ENCODE peak calls at places on chromosomes 7 and 10, in six cellular contexts. One of them, this sample, is unnamed.

GRCh38 chr10:37304036-37304435 is 178.6 kb downstream of the ANKRD30A start:
- DNase-seq in fibroblast of the aortic adventitia: no peak
- DNase-seq in IMR-90: no peak
- DNase-seq in left ventricle myocardium inferior: no peak
- DNase-seq in neural progenitor cell: no peak
- DNase-seq in fibroblast of lung: no peak
- DNase-seq in this sample: no peak

GRCh38 chr7:42730621-42731020 is 181.2 kb downstream of the C7orf25 start:
- DNase-seq in fibroblast of the aortic adventitia: peak
- DNase-seq in IMR-90: no peak
- DNase-seq in left ventricle myocardium inferior: no peak
- DNase-seq in neural progenitor cell: no peak
- DNase-seq in fibroblast of lung: no peak
- DNase-seq in this sample: no peak

GRCh38 chr10:44242826-44243225 is 142.1 kb downstream of the CXCL12 start:
- DNase-seq in fibroblast of the aortic adventitia: no peak
- DNase-seq in IMR-90: no peak
- DNase-seq in left ventricle myocardium inferior: no peak
- DNase-seq in neural progenitor cell: no peak
- DNase-seq in fibroblast of lung: peak
- DNase-seq in this sample: no peak

GRCh38 chr10:128030498-128031072 is 95.6 kb downstream of the MKI67 start:
- DNase-seq in fibroblast of the aortic adventitia: no peak
- DNase-seq in IMR-90: no peak
- DNase-seq in left ventricle myocardium inferior: no peak
- DNase-seq in neural progenitor cell: no peak
- DNase-seq in fibroblast of lung: no peak
- DNase-seq in this sample: no peak

GRCh38 chr7:106604303-106604918 is 56.5 kb downstream of the CCDC71L start:
- DNase-seq in fibroblast of the aortic adventitia: no peak
- DNase-seq in IMR-90: no peak
- DNase-seq in left ventricle myocardium inferior: no peak
- DNase-seq in neural progenitor cell: no peak
- DNase-seq in fibroblast of lung: no peak
- DNase-seq in this sample: peak

GRCh38 chr10:65742851-65743250 is 1183.0 kb upstream of the LRRTM3 start:
- DNase-seq in fibroblast of the aortic adventitia: no peak
- DNase-seq in IMR-90: no peak
- DNase-seq in left ventricle myocardium inferior: no peak
- DNase-seq in neural progenitor cell: no peak
- DNase-seq in fibroblast of lung: no peak
- DNase-seq in this sample: no peak

GRCh38 chr7:44700322-44700721 is 48.3 kb upstream of the ZMIZ2 start:
- DNase-seq in fibroblast of the aortic adventitia: no peak
- DNase-seq in IMR-90: no peak
- DNase-seq in left ventricle myocardium inferior: no peak
- DNase-seq in neural progenitor cell: no peak
- DNase-seq in fibroblast of lung: no peak
- DNase-seq in this sample: no peak

GRCh38 chr7:127907638-127908040 is 123.6 kb downstream of the LRRC4 start:
- DNase-seq in fibroblast of the aortic adventitia: no peak
- DNase-seq in IMR-90: peak
- DNase-seq in left ventricle myocardium inferior: no peak
- DNase-seq in neural progenitor cell: no peak
- DNase-seq in fibroblast of lung: peak
- DNase-seq in this sample: peak

GRCh38 chr10:62647375-62648092 is 157.0 kb upstream of the ADO start:
- DNase-seq in fibroblast of the aortic adventitia: no peak
- DNase-seq in IMR-90: no peak
- DNase-seq in left ventricle myocardium inferior: no peak
- DNase-seq in neural progenitor cell: no peak
- DNase-seq in fibroblast of lung: no peak
- DNase-seq in this sample: no peak

GRCh38 chr7:112985377-112985987 is 101.1 kb downstream of the GPR85 start:
- DNase-seq in fibroblast of the aortic adventitia: peak
- DNase-seq in IMR-90: peak
- DNase-seq in left ventricle myocardium inferior: no peak
- DNase-seq in neural progenitor cell: peak
- DNase-seq in fibroblast of lung: peak
- DNase-seq in this sample: peak

GRCh38 chr10:128047991-128048826 is 78.0 kb downstream of the MKI67 start:
- DNase-seq in fibroblast of the aortic adventitia: peak
- DNase-seq in IMR-90: peak
- DNase-seq in left ventricle myocardium inferior: no peak
- DNase-seq in neural progenitor cell: no peak
- DNase-seq in fibroblast of lung: peak
- DNase-seq in this sample: peak

GRCh38 chr7:96328016-96328415 is 6.1 kb upstream of the SLC25A13 start:
- DNase-seq in fibroblast of the aortic adventitia: no peak
- DNase-seq in IMR-90: no peak
- DNase-seq in left ventricle myocardium inferior: no peak
- DNase-seq in neural progenitor cell: no peak
- DNase-seq in fibroblast of lung: no peak
- DNase-seq in this sample: no peak

GRCh38 chr10:64430690-64431323 is 909.6 kb downstream of the REEP3 start:
- DNase-seq in fibroblast of the aortic adventitia: no peak
- DNase-seq in IMR-90: no peak
- DNase-seq in left ventricle myocardium inferior: no peak
- DNase-seq in neural progenitor cell: peak
- DNase-seq in fibroblast of lung: no peak
- DNase-seq in this sample: peak

GRCh38 chr7:95628831-95629439 is 32.6 kb upstream of the PDK4 start:
- DNase-seq in fibroblast of the aortic adventitia: peak
- DNase-seq in IMR-90: peak
- DNase-seq in left ventricle myocardium inferior: no peak
- DNase-seq in neural progenitor cell: no peak
- DNase-seq in fibroblast of lung: no peak
- DNase-seq in this sample: peak

GRCh38 chr10:20892011-20892585 is 5.0 kb downstream of the NEBL start:
- DNase-seq in fibroblast of the aortic adventitia: no peak
- DNase-seq in IMR-90: no peak
- DNase-seq in left ventricle myocardium inferior: peak
- DNase-seq in neural progenitor cell: no peak
- DNase-seq in fibroblast of lung: peak
- DNase-seq in this sample: peak

GRCh38 chr10:86685893-86686632 is 17.8 kb downstream of the LDB3 start:
- DNase-seq in fibroblast of the aortic adventitia: no peak
- DNase-seq in IMR-90: no peak
- DNase-seq in left ventricle myocardium inferior: no peak
- DNase-seq in neural progenitor cell: no peak
- DNase-seq in fibroblast of lung: no peak
- DNase-seq in this sample: no peak

GRCh38 chr10:86685416-86685815 is 17.1 kb downstream of the LDB3 start:
- DNase-seq in fibroblast of the aortic adventitia: no peak
- DNase-seq in IMR-90: no peak
- DNase-seq in left ventricle myocardium inferior: no peak
- DNase-seq in neural progenitor cell: no peak
- DNase-seq in fibroblast of lung: no peak
- DNase-seq in this sample: no peak

GRCh38 chr10:86682675-86683074 is 14.4 kb downstream of the LDB3 start:
- DNase-seq in fibroblast of the aortic adventitia: no peak
- DNase-seq in IMR-90: no peak
- DNase-seq in left ventricle myocardium inferior: no peak
- DNase-seq in neural progenitor cell: no peak
- DNase-seq in fibroblast of lung: no peak
- DNase-seq in this sample: no peak

GRCh38 chr10:86681722-86682386 is 13.5 kb downstream of the LDB3 start:
- DNase-seq in fibroblast of the aortic adventitia: no peak
- DNase-seq in IMR-90: no peak
- DNase-seq in left ventricle myocardium inferior: no peak
- DNase-seq in neural progenitor cell: no peak
- DNase-seq in fibroblast of lung: no peak
- DNase-seq in this sample: no peak

GRCh38 chr10:86684305-86684704 is 16.0 kb downstream of the LDB3 start:
- DNase-seq in fibroblast of the aortic adventitia: peak
- DNase-seq in IMR-90: peak
- DNase-seq in left ventricle myocardium inferior: peak
- DNase-seq in neural progenitor cell: peak
- DNase-seq in fibroblast of lung: peak
- DNase-seq in this sample: peak
- TF ChIP-seq CTCF in fibroblast of the aortic adventitia: peak
- TF ChIP-seq CTCF in IMR-90: peak
- TF ChIP-seq CTCF in left ventricle myocardium inferior: peak
- TF ChIP-seq CTCF in neural progenitor cell: peak
- TF ChIP-seq CTCF in fibroblast of lung: peak
- TF ChIP-seq CTCF in this sample: peak

GRCh38 chr10:70514591-70514990 is 36.0 kb downstream of the PALD1 start:
- DNase-seq in fibroblast of the aortic adventitia: no peak
- DNase-seq in IMR-90: no peak
- DNase-seq in left ventricle myocardium inferior: no peak
- DNase-seq in neural progenitor cell: no peak
- DNase-seq in fibroblast of lung: no peak
- DNase-seq in this sample: no peak

GRCh38 chr10:70513848-70514309 is 35.3 kb downstream of the PALD1 start:
- DNase-seq in fibroblast of the aortic adventitia: no peak
- DNase-seq in IMR-90: no peak
- DNase-seq in left ventricle myocardium inferior: no peak
- DNase-seq in neural progenitor cell: no peak
- DNase-seq in fibroblast of lung: no peak
- DNase-seq in this sample: no peak

GRCh38 chr10:70512149-70512611 is 33.6 kb downstream of the PALD1 start:
- DNase-seq in fibroblast of the aortic adventitia: peak
- DNase-seq in IMR-90: peak
- DNase-seq in left ventricle myocardium inferior: no peak
- DNase-seq in neural progenitor cell: peak
- DNase-seq in fibroblast of lung: peak
- DNase-seq in this sample: peak

GRCh38 chr10:70518695-70519094 is 40.1 kb downstream of the PALD1 start:
- DNase-seq in fibroblast of the aortic adventitia: no peak
- DNase-seq in IMR-90: peak
- DNase-seq in left ventricle myocardium inferior: no peak
- DNase-seq in neural progenitor cell: no peak
- DNase-seq in fibroblast of lung: peak
- DNase-seq in this sample: peak

GRCh38 chr10:70515035-70515702 is 36.6 kb downstream of the PALD1 start:
- DNase-seq in fibroblast of the aortic adventitia: no peak
- DNase-seq in IMR-90: no peak
- DNase-seq in left ventricle myocardium inferior: no peak
- DNase-seq in neural progenitor cell: no peak
- DNase-seq in fibroblast of lung: no peak
- DNase-seq in this sample: no peak
- H3K4me3 ChIP-seq in fibroblast of the aortic adventitia: no peak
- H3K4me3 ChIP-seq in IMR-90: no peak
- H3K4me3 ChIP-seq in left ventricle myocardium inferior: no peak
- H3K4me3 ChIP-seq in neural progenitor cell: no peak
- H3K4me3 ChIP-seq in fibroblast of lung: no peak
- H3K4me3 ChIP-seq in this sample: no peak

GRCh38 chr7:137818036-137818435 is 28.7 kb downstream of the DGKI start:
- DNase-seq in fibroblast of the aortic adventitia: peak
- DNase-seq in IMR-90: peak
- DNase-seq in left ventricle myocardium inferior: no peak
- DNase-seq in neural progenitor cell: no peak
- DNase-seq in fibroblast of lung: peak
- DNase-seq in this sample: no peak

GRCh38 chr7:137820156-137820555 is 26.6 kb downstream of the DGKI start:
- DNase-seq in fibroblast of the aortic adventitia: no peak
- DNase-seq in IMR-90: no peak
- DNase-seq in left ventricle myocardium inferior: no peak
- DNase-seq in neural progenitor cell: peak
- DNase-seq in fibroblast of lung: peak
- DNase-seq in this sample: no peak

GRCh38 chr7:137820677-137821420 is 25.9 kb downstream of the DGKI start:
- DNase-seq in fibroblast of the aortic adventitia: peak
- DNase-seq in IMR-90: peak
- DNase-seq in left ventricle myocardium inferior: peak
- DNase-seq in neural progenitor cell: peak
- DNase-seq in fibroblast of lung: peak
- DNase-seq in this sample: peak

GRCh38 chr7:137816696-137817320 is 30.0 kb downstream of the DGKI start:
- DNase-seq in fibroblast of the aortic adventitia: peak
- DNase-seq in IMR-90: no peak
- DNase-seq in left ventricle myocardium inferior: no peak
- DNase-seq in neural progenitor cell: peak
- DNase-seq in fibroblast of lung: no peak
- DNase-seq in this sample: peak
- TF ChIP-seq CTCF in fibroblast of the aortic adventitia: peak
- TF ChIP-seq CTCF in IMR-90: peak
- TF ChIP-seq CTCF in left ventricle myocardium inferior: peak
- TF ChIP-seq CTCF in neural progenitor cell: peak
- TF ChIP-seq CTCF in fibroblast of lung: peak
- TF ChIP-seq CTCF in this sample: peak

GRCh38 chr10:102113261-102113955 is 6.8 kb downstream of the LDB1 start:
- DNase-seq in fibroblast of the aortic adventitia: no peak
- DNase-seq in IMR-90: no peak
- DNase-seq in left ventricle myocardium inferior: no peak
- DNase-seq in neural progenitor cell: peak
- DNase-seq in fibroblast of lung: no peak
- DNase-seq in this sample: no peak

GRCh38 chr10:102117391-102118159 is 2.6 kb downstream of the LDB1 start:
- DNase-seq in fibroblast of the aortic adventitia: peak
- DNase-seq in IMR-90: peak
- DNase-seq in left ventricle myocardium inferior: peak
- DNase-seq in neural progenitor cell: peak
- DNase-seq in fibroblast of lung: peak
- DNase-seq in this sample: peak

GRCh38 chr10:102114861-102115618 is 5.1 kb downstream of the LDB1 start:
- DNase-seq in fibroblast of the aortic adventitia: peak
- DNase-seq in IMR-90: peak
- DNase-seq in left ventricle myocardium inferior: peak
- DNase-seq in neural progenitor cell: peak
- DNase-seq in fibroblast of lung: peak
- DNase-seq in this sample: peak

GRCh38 chr10:102113956-102114857 is 6.0 kb downstream of the LDB1 start:
- DNase-seq in fibroblast of the aortic adventitia: no peak
- DNase-seq in IMR-90: no peak
- DNase-seq in left ventricle myocardium inferior: peak
- DNase-seq in neural progenitor cell: peak
- DNase-seq in fibroblast of lung: peak
- DNase-seq in this sample: no peak

GRCh38 chr10:102115775-102116174 is 4.4 kb downstream of the LDB1 start:
- DNase-seq in fibroblast of the aortic adventitia: no peak
- DNase-seq in IMR-90: peak
- DNase-seq in left ventricle myocardium inferior: no peak
- DNase-seq in neural progenitor cell: no peak
- DNase-seq in fibroblast of lung: no peak
- DNase-seq in this sample: no peak
- H3K4me3 ChIP-seq in fibroblast of the aortic adventitia: peak
- H3K4me3 ChIP-seq in IMR-90: no peak
- H3K4me3 ChIP-seq in left ventricle myocardium inferior: peak
- H3K4me3 ChIP-seq in neural progenitor cell: peak
- H3K4me3 ChIP-seq in fibroblast of lung: peak
- H3K4me3 ChIP-seq in this sample: peak

GRCh38 chr10:71761541-71762113 is 11.7 kb downstream of the VSIR start:
- DNase-seq in fibroblast of the aortic adventitia: no peak
- DNase-seq in IMR-90: no peak
- DNase-seq in left ventricle myocardium inferior: no peak
- DNase-seq in neural progenitor cell: no peak
- DNase-seq in fibroblast of lung: no peak
- DNase-seq in this sample: no peak
- TF ChIP-seq CTCF in fibroblast of the aortic adventitia: peak
- TF ChIP-seq CTCF in IMR-90: no peak
- TF ChIP-seq CTCF in left ventricle myocardium inferior: peak
- TF ChIP-seq CTCF in neural progenitor cell: peak
- TF ChIP-seq CTCF in fibroblast of lung: no peak
- TF ChIP-seq CTCF in this sample: no peak

GRCh38 chr7:55489552-55489951 is 82.8 kb downstream of the VOPP1 start:
- DNase-seq in fibroblast of the aortic adventitia: no peak
- DNase-seq in IMR-90: no peak
- DNase-seq in left ventricle myocardium inferior: no peak
- DNase-seq in neural progenitor cell: no peak
- DNase-seq in fibroblast of lung: no peak
- DNase-seq in this sample: no peak
- H3K4me3 ChIP-seq in fibroblast of the aortic adventitia: no peak
- H3K4me3 ChIP-seq in IMR-90: no peak
- H3K4me3 ChIP-seq in left ventricle myocardium inferior: no peak
- H3K4me3 ChIP-seq in neural progenitor cell: no peak
- H3K4me3 ChIP-seq in fibroblast of lung: no peak
- H3K4me3 ChIP-seq in this sample: no peak

This sample was measured in fibroblast of pulmonary artery.